ENCODE peak calls at places on chromosomes 16 and 17, in four cellular contexts. One of them, this sample, is unnamed.

GRCh38 chr17:80830020-80830780 is 161.4 kb upstream of the CHMP6 start:
- DNase-seq in HT1080: no peak
- DNase-seq in neuronal stem cell: no peak
- DNase-seq in heart right ventricle: no peak
- DNase-seq in this sample: no peak

GRCh38 chr16:17273142-17273561 is 197.6 kb downstream of the XYLT1 start:
- DNase-seq in heart right ventricle: no peak
- DNase-seq in neuronal stem cell: no peak
- DNase-seq in HT1080: peak; percentile 60
- DNase-seq in this sample: peak; percentile 47

GRCh38 chr16:86202267-86202666 is 303.3 kb downstream of the IRF8 start:
- DNase-seq in heart right ventricle: no peak
- DNase-seq in neuronal stem cell: no peak
- DNase-seq in HT1080: no peak
- DNase-seq in this sample: no peak

GRCh38 chr16:4489030-4489429 is 12.8 kb downstream of the HMOX2 start:
- DNase-seq in HT1080: peak; percentile 83
- DNase-seq in neuronal stem cell: no peak
- DNase-seq in heart right ventricle: no peak
- DNase-seq in this sample: no peak

GRCh38 chr16:63289834-63290460 is 1253.7 kb upstream of the CDH8 start:
- DNase-seq in heart right ventricle: no peak
- DNase-seq in neuronal stem cell: peak; percentile 51
- DNase-seq in HT1080: peak; percentile 33
- DNase-seq in this sample: no peak

GRCh38 chr17:82333279-82334171 is at the start of gene SECTM1:
- DNase-seq in neuronal stem cell: no peak
- DNase-seq in HT1080: no peak
- DNase-seq in heart right ventricle: peak; percentile 59
- DNase-seq in this sample: no peak

GRCh38 chr17:1764274-1764673 is 2.4 kb downstream of the SERPINF1 start:
- DNase-seq in neuronal stem cell: no peak
- DNase-seq in heart right ventricle: peak; percentile 71
- DNase-seq in HT1080: no peak
- DNase-seq in this sample: no peak

GRCh38 chr16:55250641-55251550 is 73.1 kb upstream of the IRX6 start:
- DNase-seq in HT1080: no peak
- DNase-seq in heart right ventricle: no peak
- DNase-seq in neuronal stem cell: no peak
- DNase-seq in this sample: no peak

GRCh38 chr17:65362826-65363225 is 198.6 kb downstream of the AXIN2 start:
- DNase-seq in neuronal stem cell: no peak
- DNase-seq in HT1080: peak; percentile 62
- DNase-seq in heart right ventricle: no peak
- DNase-seq in this sample: no peak

GRCh38 chr17:78159575-78160158 is 8.7 kb upstream of the SYNGR2 start:
- DNase-seq in heart right ventricle: no peak
- DNase-seq in HT1080: no peak
- DNase-seq in neuronal stem cell: no peak
- DNase-seq in this sample: no peak

GRCh38 chr17:4444782-4445473 is 11.2 kb downstream of the SPNS3 start:
- DNase-seq in heart right ventricle: peak; percentile 71
- DNase-seq in HT1080: peak; percentile 58
- DNase-seq in neuronal stem cell: no peak
- DNase-seq in this sample: no peak

GRCh38 chr16:84673203-84673535 is 24.9 kb downstream of the KLHL36 start:
- DNase-seq in heart right ventricle: no peak
- DNase-seq in neuronal stem cell: no peak
- DNase-seq in HT1080: peak; percentile 14
- DNase-seq in this sample: no peak

GRCh38 chr17:65677932-65678331 is 116.5 kb upstream of the AXIN2 start:
- DNase-seq in neuronal stem cell: no peak
- DNase-seq in HT1080: peak; percentile 40
- DNase-seq in heart right ventricle: no peak
- DNase-seq in this sample: no peak

GRCh38 chr16:11082860-11083388 is 138.6 kb downstream of the CLEC16A start:
- DNase-seq in neuronal stem cell: no peak
- DNase-seq in HT1080: no peak
- DNase-seq in heart right ventricle: no peak
- DNase-seq in this sample: no peak

GRCh38 chr17:41919165-41919817 is 540 bp upstream of the ACLY start:
- DNase-seq in HT1080: no peak
- DNase-seq in heart right ventricle: no peak
- DNase-seq in neuronal stem cell: no peak
- DNase-seq in this sample: no peak

GRCh38 chr16:66273036-66273435 is 93.5 kb upstream of the CDH5 start:
- DNase-seq in neuronal stem cell: no peak
- DNase-seq in heart right ventricle: no peak
- DNase-seq in HT1080: no peak
- DNase-seq in this sample: no peak

This sample was measured in NK-92 treated with Interleukin-12 subunit alpha and Interleukin-12 subunit beta, amount 100 ng/mL, for 24 hours.